ENCODE peak calls at places on chromosomes 3 and 15, in eight cellular contexts. S is A549, N is GM12878, L is ovary, M is tibial nerve, R is SK-N-SH, V is upper lobe of left lung, G is transverse colon. U is an unnamed sample.
A peak's percentile ranks its signal among the peaks of the same experiment; 100 is the strongest.

GRCh38 chr3:186283096-186283495 is 78.9 kb downstream of the DGKG start:
- DNase-seq in S (no peak), N (no peak), L (no peak), M (no peak), R (no peak), V (no peak), G (no peak), U (no peak)

GRCh38 chr3:48693826-48694225 is 8.1 kb upstream of the NCKIPSD start:
- DNase-seq in S (no peak), N (no peak), L (no peak), M (no peak), R (no peak), V (no peak), G (no peak), U (no peak)

GRCh38 chr3:49723301-49723630 is 485 bp downstream of the GMPPB start:
- DNase-seq in S (peak; percentile 48), N (no peak), L (peak; percentile 60), M (no peak), R (peak; percentile 62), V (no peak), G (peak; percentile 88), U (peak; percentile 84)

GRCh38 chr3:99842826-99843589 is 25.3 kb downstream of the CMSS1 start:
- DNase-seq in S (peak; percentile 53), N (no peak), L (no peak), M (no peak), R (peak; percentile 37), V (no peak), G (no peak), U (no peak)

GRCh38 chr15:55660153-55660552 is 72.0 kb upstream of the PYGO1 start:
- DNase-seq in S (no peak), N (no peak), L (no peak), M (no peak), R (no peak), V (no peak), G (no peak), U (no peak)

GRCh38 chr15:29276366-29276765 is 6.7 kb upstream of the NSMCE3 start:
- DNase-seq in S (no peak), N (no peak), L (no peak), M (no peak), R (no peak), V (no peak), G (no peak), U (no peak)

GRCh38 chr3:101928890-101929289 is 79.6 kb downstream of the NFKBIZ start:
- DNase-seq in S (peak; percentile 51), N (no peak), L (no peak), M (no peak), R (no peak), V (no peak), G (no peak), U (no peak)

GRCh38 chr3:190065204-190065603 is 55.5 kb downstream of the P3H2 start:
- DNase-seq in S (no peak), N (no peak), L (no peak), M (no peak), R (no peak), V (no peak), G (no peak), U (no peak)

GRCh38 chr15:42593143-42593542 is 17.7 kb downstream of the STARD9 start:
- DNase-seq in S (no peak), N (no peak), L (peak; percentile 61), M (peak; percentile 70), R (no peak), V (no peak), G (peak; percentile 18), U (no peak)

GRCh38 chr3:46903341-46904302 is 26.1 kb downstream of the PTH1R start:
- DNase-seq in S (no peak), N (no peak), L (no peak), M (no peak), R (no peak), V (peak; percentile 77), G (no peak), U (no peak)

GRCh38 chr3:13571831-13572750 is 23.2 kb downstream of the FBLN2 start:
- DNase-seq in S (no peak), N (no peak), L (no peak), M (no peak), R (peak; percentile 15), V (peak; percentile 50), G (no peak), U (no peak)

GRCh38 chr15:45023659-45024320 is 795 bp downstream of the SORD start:
- DNase-seq in S (peak; percentile 1), N (no peak), L (no peak), M (no peak), R (peak; percentile 16), V (no peak), G (no peak), U (no peak)

GRCh38 chr3:170055209-170055608 is 17.4 kb downstream of the GPR160 start:
- DNase-seq in S (no peak), N (peak; percentile 63), L (no peak), M (no peak), R (no peak), V (no peak), G (no peak), U (no peak)

GRCh38 chr3:24923565-24923964 is 428.9 kb upstream of the THRB start:
- DNase-seq in S (no peak), N (no peak), L (no peak), M (no peak), R (no peak), V (no peak), G (no peak), U (no peak)

GRCh38 chr3:8481380-8481779 is 20.2 kb upstream of the LMCD1 start:
- DNase-seq in S (no peak), N (no peak), L (no peak), M (no peak), R (no peak), V (no peak), G (no peak), U (no peak)

GRCh38 chr3:123870033-123870432 is 14.1 kb downstream of the MYLK start:
- DNase-seq in S (no peak), N (no peak), L (no peak), M (no peak), R (no peak), V (no peak), G (no peak), U (no peak)

GRCh38 chr15:65730560-65731172 is 61.4 kb downstream of the DENND4A start:
- DNase-seq in S (peak; percentile 10), N (no peak), L (no peak), M (no peak), R (no peak), V (no peak), G (no peak), U (no peak)

GRCh38 chr3:119588112-119588511 is 8.8 kb downstream of the ADPRH start:
- DNase-seq in S (no peak), N (no peak), L (no peak), M (peak; percentile 45), R (no peak), V (no peak), G (peak; percentile 63), U (peak; percentile 41)
- TF ChIP-seq EP300 in S (no peak), N (no peak), L (no peak), M (no peak), R (no peak), V (no peak), G (no peak), U (no peak)

GRCh38 chr3:64686446-64686908 is 1.3 kb downstream of the ADAMTS9 start:
- DNase-seq in S (peak; percentile 35), N (no peak), L (no peak), M (no peak), R (peak; percentile 27), V (no peak), G (peak; percentile 39), U (peak; percentile 32)
- TF ChIP-seq EP300 in S (no peak), N (no peak), L (no peak), M (no peak), R (no peak), V (no peak), G (no peak), U (no peak)

GRCh38 chr3:141686477-141687280 is 51.4 kb upstream of the RNF7 start:
- DNase-seq in S (peak; percentile 4), N (no peak), L (peak; percentile 47), M (peak; percentile 45), R (no peak), V (no peak), G (peak; percentile 50), U (peak; percentile 27)
- TF ChIP-seq EP300 in S (no peak), N (no peak), L (no peak), M (peak; percentile 73), R (no peak), V (no peak), G (no peak), U (no peak)

GRCh38 chr15:38685686-38686339 is 121.2 kb upstream of the RASGRP1 start:
- DNase-seq in S (no peak), N (no peak), L (no peak), M (no peak), R (no peak), V (no peak), G (no peak), U (no peak)
- TF ChIP-seq EP300 in S (no peak), N (no peak), L (no peak), M (no peak), R (no peak), V (no peak), G (no peak), U (no peak)

GRCh38 chr3:141093971-141094401 is 42.8 kb downstream of the SPSB4 start:
- DNase-seq in S (no peak), N (no peak), L (peak; percentile 64), M (no peak), R (peak; percentile 71), V (no peak), G (no peak), U (peak; percentile 61)

GRCh38 chr3:141095546-141095937 is 44.4 kb downstream of the SPSB4 start:
- DNase-seq in S (no peak), N (no peak), L (no peak), M (no peak), R (no peak), V (no peak), G (no peak), U (no peak)

GRCh38 chr3:141096164-141096563 is 45.0 kb downstream of the SPSB4 start:
- DNase-seq in S (no peak), N (no peak), L (no peak), M (no peak), R (no peak), V (no peak), G (no peak), U (no peak)

GRCh38 chr3:141093397-141093796 is 42.2 kb downstream of the SPSB4 start:
- DNase-seq in S (no peak), N (no peak), L (no peak), M (no peak), R (no peak), V (no peak), G (no peak), U (no peak)

GRCh38 chr3:141094851-141095545 is 43.9 kb downstream of the SPSB4 start:
- DNase-seq in S (no peak), N (no peak), L (peak; percentile 73), M (peak; percentile 69), R (no peak), V (no peak), G (peak; percentile 41), U (no peak)
- TF ChIP-seq EP300 in S (no peak), N (no peak), L (no peak), M (no peak), R (no peak), V (no peak), G (no peak), U (no peak)

GRCh38 chr3:139123377-139124095 is 78.8 kb upstream of the PRR23C start:
- DNase-seq in S (no peak), N (no peak), L (no peak), M (peak; percentile 1), R (no peak), V (no peak), G (no peak), U (no peak)
- TF ChIP-seq EP300 in S (no peak), N (no peak), L (no peak), M (no peak), R (no peak), V (no peak), G (no peak), U (no peak)

U was measured in stomach.